ENCODE peak calls at places on chromosomes 11 and 22, in seven cellular contexts. H is HCT116, T is PC-3, B is mammary epithelial cell, G is endothelial cell of umbilical vein, U is GM23248, P is K562. W is an unnamed sample.

GRCh38 chr11:61728940-61729219 is 23.6 kb upstream of the MYRF start:
- DNase-seq in H (peak; percentile 52), G (no peak), P (no peak), T (peak; percentile 90), U (peak; percentile 69), B (peak; percentile 77), W (no peak)

GRCh38 chr11:97937501-97937900 is 1083.2 kb upstream of the CNTN5 start:
- DNase-seq in G (peak; percentile 6), T (peak; percentile 11), H (no peak), B (no peak), P (no peak), U (peak; percentile 49), W (no peak)

GRCh38 chr22:20156611-20157415 is 6.0 kb upstream of the CCDC188 start:
- DNase-seq in P (peak; percentile 100), U (peak; percentile 53), G (peak; percentile 77), B (peak; percentile 46), T (peak; percentile 82), H (peak; percentile 52), W (peak; percentile 94)

GRCh38 chr11:117928818-117929567 is at the start of gene TMPRSS13:
- DNase-seq in T (peak; percentile 87), P (no peak), U (no peak), B (peak; percentile 56), G (no peak), H (no peak), W (no peak)

GRCh38 chr11:14029971-14030531 is 67.5 kb downstream of the SPON1 start:
- DNase-seq in U (peak; percentile 72), T (peak; percentile 84), G (no peak), B (peak; percentile 72), P (no peak), H (no peak), W (no peak)

GRCh38 chr22:38083931-38084631 is at the start of gene SLC16A8:
- DNase-seq in U (no peak), T (no peak), B (no peak), G (no peak), H (no peak), P (no peak), W (no peak)

GRCh38 chr11:118442903-118443589 is 6.8 kb downstream of the KMT2A start:
- DNase-seq in H (no peak), T (no peak), U (no peak), B (no peak), P (no peak), G (no peak), W (no peak)

GRCh38 chr22:41762980-41763779 is 37.3 kb upstream of the CCDC134 start:
- DNase-seq in P (peak; percentile 35), H (peak; percentile 28), T (peak; percentile 5), G (peak; percentile 16), U (no peak), B (peak; percentile 63), W (peak; percentile 87)

GRCh38 chr11:130180491-130180890 is 20.9 kb downstream of the ST14 start:
- DNase-seq in G (no peak), B (peak; percentile 68), U (peak; percentile 71), T (peak; percentile 54), P (no peak), H (no peak), W (no peak)

GRCh38 chr11:97860237-97860636 is 1160.5 kb upstream of the CNTN5 start:
- DNase-seq in T (no peak), H (no peak), G (no peak), U (no peak), B (no peak), P (no peak), W (no peak)

GRCh38 chr11:130211781-130212401 is 52.3 kb downstream of the ST14 start:
- DNase-seq in U (no peak), T (no peak), P (no peak), G (no peak), B (no peak), H (no peak), W (no peak)

GRCh38 chr11:112886707-112887370 is 74.4 kb upstream of the NCAM1 start:
- DNase-seq in U (peak; percentile 27), T (no peak), G (no peak), H (no peak), P (no peak), B (peak; percentile 3), W (no peak)

GRCh38 chr22:24331468-24332440 is 61.1 kb downstream of the SPECC1L start:
- DNase-seq in U (peak; percentile 34), H (no peak), P (no peak), B (no peak), T (no peak), G (no peak), W (peak; percentile 75)

GRCh38 chr11:75272821-75273301 is 32.3 kb downstream of the TPBGL start:
- DNase-seq in H (no peak), G (no peak), P (no peak), T (no peak), U (no peak), B (no peak), W (no peak)

GRCh38 chr11:128632151-128632791 is 44.9 kb upstream of the ETS1 start:
- DNase-seq in P (no peak), U (peak; percentile 78), B (peak; percentile 23), H (peak; percentile 19), T (peak; percentile 80), G (peak; percentile 59), W (peak; percentile 79)

GRCh38 chr11:123431619-123432018 is 1.6 kb downstream of the GRAMD1B start:
- DNase-seq in B (no peak), G (peak; percentile 66), P (no peak), U (peak; percentile 21), T (peak; percentile 86), H (no peak), W (no peak)

GRCh38 chr11:85123752-85124231 is 503.4 kb downstream of the DLG2 start:
- DNase-seq in U (no peak), P (no peak), B (no peak), T (no peak), H (no peak), G (no peak), W (no peak)

GRCh38 chr22:47064416-47064815 is 302.0 kb downstream of the TBC1D22A start:
- DNase-seq in H (no peak), B (no peak), U (no peak), P (no peak), T (no peak), G (no peak), W (no peak)
- H4K20me1 ChIP-seq in H (no peaks in the 10 kb centered on the region), B (no peaks in the 10 kb centered on the region), U (no peaks in the 10 kb centered on the region), P (no peaks in the 10 kb centered on the region), T (no peaks in the 10 kb centered on the region), G (no peaks in the 10 kb centered on the region), W (no peaks in the 10 kb centered on the region)

GRCh38 chr22:44596726-44597125 is 98.7 kb upstream of the RTL6 start:
- DNase-seq in P (no peak), U (no peak), G (no peak), H (no peak), T (no peak), B (no peak), W (no peak)
- H3K9ac ChIP-seq in P (no peak overlapping the region), U (no peak overlapping the region), G (no peak overlapping the region), H (no peak overlapping the region), T (no peak overlapping the region), B (no peak overlapping the region), W (no peak overlapping the region)

DNA sequence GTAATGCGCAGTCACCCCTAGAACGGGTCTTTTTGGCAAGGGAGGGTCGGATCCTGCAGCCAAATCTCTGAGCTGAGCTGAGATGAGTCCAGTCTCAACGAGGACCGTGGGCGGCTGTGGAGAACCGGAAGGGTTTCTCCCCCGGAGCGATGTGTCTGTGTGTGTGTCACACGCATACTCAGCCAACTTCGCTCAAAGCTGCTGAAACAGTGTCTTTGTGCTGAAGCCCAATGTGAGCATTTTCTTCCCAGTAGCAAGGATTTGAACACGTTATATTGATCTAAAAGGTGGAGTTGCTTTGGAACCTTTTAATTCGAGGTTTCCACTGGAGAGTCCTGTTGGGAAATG is 1.4 kb upstream of the CELSR1 start:
- DNase-seq in B (peak; percentile 78), U (peak; percentile 93), H (no peak), G (no peak), T (peak; percentile 54), P (no peak), W (no peak)
- H3K4me3 ChIP-seq in B (peak overlapping the region; percentile 56), U (peak overlapping the region; percentile 68), H (peak overlapping the region; percentile 57), G (no peak overlapping the region), T (peak overlapping the region; percentile 81), P (no peak overlapping the region), W (no peak overlapping the region)

DNA sequence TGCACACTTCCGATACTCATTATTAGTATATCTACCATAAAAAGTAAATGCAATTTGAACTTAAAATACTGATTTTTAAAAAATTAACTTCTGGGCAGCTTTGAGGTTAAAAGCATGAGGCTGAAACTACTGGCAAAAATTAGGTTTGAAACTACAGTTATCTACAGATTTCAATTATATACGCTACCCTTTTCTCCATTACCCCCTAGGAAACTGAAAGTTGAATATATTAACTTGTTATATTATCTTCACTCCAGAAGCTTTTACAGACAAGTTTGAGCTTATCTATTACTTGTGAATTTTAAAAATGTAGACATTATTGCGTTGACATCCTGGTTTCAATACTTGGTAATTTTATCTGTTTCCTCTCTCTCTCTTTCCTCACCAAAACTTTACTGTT is 96.7 kb upstream of the DDI1 start:
- DNase-seq in G (no peak), H (no peak), P (no peak), T (no peak), B (no peak), U (no peak), W (no peak)
- H4K20me1 ChIP-seq in G (no peaks in the 10 kb centered on the region), H (no peaks in the 10 kb centered on the region), P (no peaks in the 10 kb centered on the region), T (no peaks in the 10 kb centered on the region), B (no peaks in the 10 kb centered on the region), U (no peaks in the 10 kb centered on the region), W (no peaks in the 10 kb centered on the region)

DNA sequence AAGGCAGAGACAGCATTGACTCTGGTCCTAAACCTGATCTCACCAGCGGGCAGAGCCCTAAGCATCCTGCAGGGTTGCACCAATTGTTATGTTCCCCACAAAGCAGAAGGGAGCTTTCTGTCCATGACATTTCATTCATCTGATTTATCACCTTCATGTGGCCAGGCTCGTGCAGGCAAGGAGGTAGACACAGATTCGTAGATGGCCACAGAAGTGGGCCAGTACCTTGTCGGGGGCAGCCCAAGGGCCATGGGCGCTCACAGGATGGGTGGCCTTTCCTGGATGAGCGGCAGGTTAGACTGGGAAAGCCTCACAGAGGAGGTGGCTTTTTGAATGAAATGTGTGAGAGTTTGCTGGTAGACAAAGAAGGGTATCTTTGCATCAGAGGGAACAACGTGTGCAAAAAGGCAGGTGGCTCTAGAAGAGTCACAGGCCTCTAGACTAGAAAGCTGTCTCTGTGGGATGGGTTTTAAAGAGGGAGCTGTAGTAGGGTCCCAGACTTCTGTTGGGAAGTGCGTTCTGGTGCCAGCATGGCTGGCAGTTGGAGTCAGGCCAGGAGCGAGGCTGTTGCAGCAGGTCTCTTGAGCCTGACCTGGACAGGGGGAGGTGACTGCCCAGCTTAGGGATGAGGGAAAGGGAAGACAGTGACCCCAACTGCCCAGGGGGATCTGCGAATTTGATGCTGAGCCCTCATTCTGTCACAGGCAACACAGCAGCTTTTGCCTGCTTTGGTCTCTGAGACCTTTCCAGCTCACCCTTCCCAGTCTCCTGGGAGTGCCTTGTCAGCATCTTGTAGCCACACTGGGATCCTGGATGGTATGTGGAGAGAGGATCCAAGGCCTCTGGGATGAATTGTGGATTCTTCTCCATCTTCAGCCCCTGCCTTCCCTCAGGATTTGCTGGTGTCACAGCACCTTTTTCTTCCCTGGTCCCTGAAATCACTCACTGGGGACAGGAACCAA is 3.2 kb downstream of the TSKU start:
- DNase-seq in B (no peak), P (no peak), T (no peak), G (no peak), U (no peak), H (no peak), W (no peak)
- H3K9ac ChIP-seq in B (no peak overlapping the region), P (no peak overlapping the region), T (no peak overlapping the region), G (no peak overlapping the region), U (no peak overlapping the region), H (no peak overlapping the region), W (no peak overlapping the region)

W was measured in Karpas-422.